ENCODE peak calls at places on chromosomes 7 and 10, in four cellular contexts. D, H, T and X are unnamed samples.

GRCh38 chr7:25752967-25753791 is 398.8 kb upstream of the NFE2L3 start:
- DNase-seq in D (peak; percentile 51), H (no peak), T (no peak), X (peak; percentile 38)

GRCh38 chr10:11604742-11605650 is 6.5 kb downstream of the USP6NL start:
- DNase-seq in D (no peak), H (no peak), T (no peak), X (no peak)

GRCh38 chr10:133481657-133482056 is 27.9 kb downstream of the SCART1 start:
- DNase-seq in D (no peak), H (no peak), T (no peak), X (no peak)

GRCh38 chr7:140899883-140900282 is 24.8 kb downstream of the BRAF start:
- DNase-seq in D (no peak), H (no peak), T (no peak), X (no peak)

GRCh38 chr7:20131776-20132175 is 85.4 kb downstream of the MACC1 start:
- DNase-seq in D (no peak), H (no peak), T (no peak), X (no peak)

GRCh38 chr10:129047001-129047400 is 420.0 kb upstream of the MGMT start:
- DNase-seq in D (no peak), H (peak; percentile 8), T (no peak), X (no peak)

GRCh38 chr7:94874036-94874745 is 33.2 kb upstream of the PPP1R9A start:
- DNase-seq in D (no peak), H (no peak), T (no peak), X (no peak)

GRCh38 chr7:50827281-50827680 is 44.6 kb upstream of the GRB10 start:
- DNase-seq in D (no peak), H (no peak), T (no peak), X (no peak)

GRCh38 chr10:69861251-69862240 is 59.8 kb downstream of the COL13A1 start:
- DNase-seq in D (no peak), H (peak; percentile 73), T (peak; percentile 40), X (peak; percentile 91)

GRCh38 chr10:688287-688620 is 1.2 kb downstream of the DIP2C start:
- DNase-seq in D (no peak), H (no peak), T (no peak), X (no peak)

GRCh38 chr10:5952731-5953385 is 24.5 kb downstream of the IL15RA start:
- DNase-seq in D (no peak), H (no peak), T (no peak), X (no peak)

GRCh38 chr10:112475565-112476233 is 28.7 kb downstream of the VTI1A start:
- DNase-seq in D (no peak), H (peak; percentile 23), T (no peak), X (no peak)

GRCh38 chr7:8261711-8262695 is at the start of gene ICA1:
- DNase-seq in D (peak; percentile 80), H (no peak), T (peak; percentile 39), X (peak; percentile 26)

GRCh38 chr10:60099998-60100747 is 193.8 kb upstream of the CCDC6 start:
- DNase-seq in D (no peak), H (peak; percentile 63), T (peak; percentile 24), X (peak; percentile 34)

GRCh38 chr7:93148135-93148534 is at the start of gene SAMD9L:
- DNase-seq in D (no peak), H (peak; percentile 28), T (no peak), X (no peak)

GRCh38 chr10:69715156-69715898 is 85.3 kb downstream of the FAM241B start:
- DNase-seq in D (no peak), H (peak; percentile 59), T (no peak), X (no peak)

GRCh38 chr7:26789481-26790175 is 74.8 kb downstream of the SKAP2 start:
- DNase-seq in D (no peak), H (no peak), T (no peak), X (no peak)

GRCh38 chr7:130733866-130734524 is at the start of gene KLF14:
- DNase-seq in D (peak; percentile 50), H (no peak), T (no peak), X (no peak)

GRCh38 chr7:22802426-22802825 is 20.2 kb downstream of the TOMM7 start:
- DNase-seq in D (peak; percentile 77), H (no peak), T (no peak), X (no peak)

GRCh38 chr10:12826800-12827372 is 174.6 kb downstream of the CCDC3 start:
- DNase-seq in D (no peak), H (no peak), T (no peak), X (no peak)

GRCh38 chr7:24783731-24784130 is 26.5 kb upstream of the GSDME start:
- DNase-seq in D (no peak), H (no peak), T (no peak), X (no peak)

GRCh38 chr10:126216221-126216701 is 172.0 kb downstream of the ADAM12 start:
- DNase-seq in D (no peak), H (peak; percentile 28), T (no peak), X (no peak)

GRCh38 chr10:51918451-51918850 is 219.1 kb upstream of the CSTF2T start:
- DNase-seq in D (no peak), H (no peak), T (no peak), X (no peak)

GRCh38 chr10:102559764-102560163 is 56.0 kb downstream of the SUFU start:
- DNase-seq in D (no peak), H (no peak), T (no peak), X (no peak)

GRCh38 chr7:108097703-108098102 is 32.5 kb downstream of the LAMB4 start:
- DNase-seq in D (no peak), H (no peak), T (peak; percentile 55), X (no peak)

GRCh38 chr7:132402751-132403245 is 173.5 kb downstream of the PLXNA4 start:
- DNase-seq in D (no peak), H (no peak), T (no peak), X (no peak)

GRCh38 chr7:135180122-135180521 is 9.6 kb upstream of the CYREN start:
- DNase-seq in D (no peak), H (no peak), T (no peak), X (no peak)

GRCh38 chr7:1532456-1533254 is 2.2 kb downstream of the MAFK start:
- DNase-seq in D (no peak), H (peak; percentile 96), T (peak; percentile 72), X (peak; percentile 85)

GRCh38 chr10:110533149-110533548 is 34.3 kb upstream of the SMC3 start:
- DNase-seq in D (no peak), H (peak; percentile 20), T (no peak), X (no peak)

GRCh38 chr10:60208676-60209269 is 180.9 kb downstream of the ANK3 start:
- DNase-seq in D (no peak), H (peak; percentile 49), T (no peak), X (no peak)

GRCh38 chr7:30888783-30889182 is 22.9 kb upstream of the AQP1 start:
- DNase-seq in D (no peak), H (peak; percentile 86), T (no peak), X (peak; percentile 64)

GRCh38 chr10:79938728-79939380 is 10.1 kb downstream of the SFTPD start:
- DNase-seq in D (peak; percentile 8), H (no peak), T (no peak), X (no peak)

GRCh38 chr7:111029574-111030357 is 61.2 kb upstream of the LRRN3 start:
- DNase-seq in D (no peak), H (peak; percentile 17), T (no peak), X (no peak)

GRCh38 chr10:46526682-46527038 is 29.8 kb downstream of the GPRIN2 start:
- DNase-seq in D (no peak), H (no peak), T (peak; percentile 83), X (peak; percentile 46)

GRCh38 chr7:36994456-36995112 is 270.3 kb upstream of the AOAH start:
- DNase-seq in D (no peak), H (no peak), T (no peak), X (peak; percentile 3)

GRCh38 chr10:4850400-4850799 is 24.4 kb downstream of the AKR1E2 start:
- DNase-seq in D (no peak), H (no peak), T (no peak), X (no peak)
- H3K27ac ChIP-seq in D (no peak overlapping the region), H (no peak overlapping the region), T (peak overlapping the region; percentile 91), X (no peak overlapping the region)

DNA sequence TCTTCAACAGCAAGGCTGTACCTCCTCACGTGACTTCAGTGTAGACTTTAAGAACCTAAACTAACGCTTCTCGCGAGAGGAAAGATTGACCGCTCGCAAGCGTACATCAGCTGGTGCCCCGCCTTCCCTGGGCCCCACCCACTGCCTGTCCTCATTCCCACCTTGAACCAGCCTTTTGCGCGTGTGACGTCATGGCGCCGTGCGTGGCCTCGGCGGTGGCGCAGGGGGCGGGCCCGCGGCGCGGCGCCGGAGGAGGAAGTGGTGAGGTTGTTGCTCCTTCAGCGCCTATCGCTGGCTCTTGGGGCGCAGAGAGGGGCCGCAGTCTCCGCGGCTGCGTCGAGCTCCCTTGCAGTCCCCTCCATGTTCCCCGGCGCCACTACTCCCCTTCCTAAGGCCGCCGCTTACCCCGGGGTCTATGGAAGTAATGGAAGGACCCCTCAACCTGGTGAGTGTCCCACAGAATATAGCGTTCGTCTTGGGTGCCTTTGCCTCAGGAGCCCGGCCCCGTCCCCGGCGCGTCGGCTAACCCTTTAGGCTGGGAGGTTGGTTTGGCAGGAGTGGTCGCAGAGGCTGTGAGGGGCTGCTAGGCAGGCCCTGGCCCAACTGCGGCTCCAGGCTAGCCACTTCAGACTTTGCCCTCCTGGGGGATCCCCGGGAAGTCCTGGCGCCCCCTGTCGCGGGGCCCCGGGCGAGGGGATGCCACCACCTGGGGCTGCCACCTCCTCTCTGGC is at the start of gene NRBF2:
- DNase-seq in D (peak; percentile 99), H (peak; percentile 97), T (peak; percentile 87), X (peak; percentile 91)
- TF ChIP-seq CTCF in D (no peak), H (peak; percentile 32), T (peak; percentile 30), X (peak; percentile 42)

GRCh38 chr10:74502963-74503608 is 323.3 kb upstream of the KAT6B start:
- DNase-seq in D (no peak), H (peak; percentile 86), T (no peak), X (peak; percentile 54)
- H3K27ac ChIP-seq in D (no peak overlapping the region), H (no peak overlapping the region), T (no peak overlapping the region), X (no peak overlapping the region)

GRCh38 chr7:142300689-142301088 is 42.8 kb upstream of the PRSS58 start:
- DNase-seq in D (peak; percentile 89), H (no peak), T (no peak), X (no peak)

GRCh38 chr7:142299226-142299625 is 41.4 kb upstream of the PRSS58 start:
- DNase-seq in D (no peak), H (no peak), T (no peak), X (no peak)

GRCh38 chr7:142303650-142304049 is 45.8 kb upstream of the PRSS58 start:
- DNase-seq in D (no peak), H (no peak), T (no peak), X (peak; percentile 15)

GRCh38 chr7:142301299-142301698 is 43.4 kb upstream of the PRSS58 start:
- DNase-seq in D (no peak), H (no peak), T (no peak), X (no peak)

DNA sequence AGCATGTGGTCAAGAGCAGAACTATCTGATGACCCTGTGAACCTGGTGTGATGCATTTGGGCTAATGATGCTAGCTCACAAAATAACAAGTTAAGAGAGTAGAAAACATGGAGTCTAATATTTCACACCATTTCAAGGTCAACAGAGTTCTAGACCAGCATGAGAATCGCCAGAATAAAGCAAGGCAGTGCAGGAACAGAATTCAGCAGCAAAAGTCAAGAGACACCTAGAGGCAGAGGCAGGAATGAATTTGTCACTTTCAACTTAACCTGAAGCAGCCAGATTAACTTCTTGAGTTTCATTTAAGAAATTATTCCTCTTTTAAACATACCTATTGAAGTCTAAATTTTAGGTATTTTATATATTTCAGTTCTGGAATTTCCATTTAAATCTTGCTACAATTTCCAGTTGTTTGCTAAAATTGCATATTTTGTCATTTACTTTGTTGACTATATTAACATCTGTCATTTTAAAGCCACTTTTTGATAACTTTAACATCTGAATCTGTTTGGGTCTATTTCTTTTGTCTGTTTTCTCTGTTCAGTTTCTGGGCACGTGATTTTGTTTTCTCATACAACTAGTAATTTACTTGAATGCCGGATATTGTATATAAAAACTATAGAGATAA is 44.2 kb upstream of the PRSS58 start:
- DNase-seq in D (no peak), H (no peak), T (no peak), X (peak; percentile 9)
- TF ChIP-seq CTCF in D (peak; percentile 71), H (peak; percentile 19), T (peak; percentile 30), X (peak; percentile 63)

GRCh38 chr7:159197066-159197975 is 52.7 kb upstream of the VIPR2 start:
- DNase-seq in D (peak; percentile 80), H (no peak), T (no peak), X (no peak)
- H3K27ac ChIP-seq in D (no peak overlapping the region), H (no peak overlapping the region), T (no peak overlapping the region), X (no peak overlapping the region)